ENCODE peak calls at places on chromosome X, in nine cellular contexts. One of them, this sample, is unnamed. For H3K36me3 and H3K4me1, the result is how much of the 10 kb centered on the place peaks cover.

GRCh38 chrX:46796574-46797191 is 37.8 kb upstream of the SLC9A7 start:
- DNase-seq in cardiac muscle cell: peak
- DNase-seq in gastrocnemius medialis: peak
- DNase-seq in colonic mucosa: peak
- DNase-seq in pancreas: peak
- DNase-seq in thoracic aorta: peak
- DNase-seq in sigmoid colon: peak
- DNase-seq in hepatocyte: peak
- DNase-seq in GM12878: no peak
- DNase-seq in this sample: peak

GRCh38 chrX:26597981-26598380 is 382.0 kb downstream of the MAGEB5 start:
- DNase-seq in sigmoid colon: no peak
- DNase-seq in pancreas: no peak
- DNase-seq in GM12878: no peak
- DNase-seq in hepatocyte: no peak
- DNase-seq in thoracic aorta: no peak
- DNase-seq in cardiac muscle cell: no peak
- DNase-seq in colonic mucosa: no peak
- DNase-seq in gastrocnemius medialis: no peak
- DNase-seq in this sample: no peak

GRCh38 chrX:155065035-155065734 is 5.8 kb downstream of the CMC4 start:
- DNase-seq in thoracic aorta: no peak
- DNase-seq in sigmoid colon: no peak
- DNase-seq in cardiac muscle cell: no peak
- DNase-seq in gastrocnemius medialis: no peak
- DNase-seq in hepatocyte: no peak
- DNase-seq in pancreas: no peak
- DNase-seq in colonic mucosa: no peak
- DNase-seq in GM12878: no peak
- DNase-seq in this sample: no peak

GRCh38 chrX:152038798-152039197 is 64.3 kb upstream of the GABRE start:
- DNase-seq in cardiac muscle cell: no peak
- DNase-seq in gastrocnemius medialis: no peak
- DNase-seq in sigmoid colon: no peak
- DNase-seq in GM12878: no peak
- DNase-seq in colonic mucosa: no peak
- DNase-seq in thoracic aorta: no peak
- DNase-seq in hepatocyte: no peak
- DNase-seq in pancreas: no peak
- DNase-seq in this sample: no peak

GRCh38 chrX:110045988-110046387 is 43.1 kb downstream of the TMEM164 start:
- DNase-seq in sigmoid colon: no peak
- DNase-seq in cardiac muscle cell: peak
- DNase-seq in thoracic aorta: no peak
- DNase-seq in GM12878: no peak
- DNase-seq in pancreas: no peak
- DNase-seq in hepatocyte: peak
- DNase-seq in gastrocnemius medialis: no peak
- DNase-seq in colonic mucosa: no peak
- DNase-seq in this sample: no peak

GRCh38 chrX:153638436-153639176 is 8.4 kb upstream of the DUSP9 start:
- DNase-seq in GM12878: no peak
- DNase-seq in colonic mucosa: no peak
- DNase-seq in gastrocnemius medialis: no peak
- DNase-seq in thoracic aorta: no peak
- DNase-seq in cardiac muscle cell: no peak
- DNase-seq in sigmoid colon: no peak
- DNase-seq in pancreas: no peak
- DNase-seq in hepatocyte: peak
- DNase-seq in this sample: no peak

GRCh38 chrX:145506225-145506624 is 258.9 kb downstream of the SPANXN1 start:
- DNase-seq in hepatocyte: no peak
- DNase-seq in pancreas: no peak
- DNase-seq in gastrocnemius medialis: no peak
- DNase-seq in thoracic aorta: no peak
- DNase-seq in cardiac muscle cell: no peak
- DNase-seq in colonic mucosa: no peak
- DNase-seq in sigmoid colon: no peak
- DNase-seq in GM12878: no peak
- DNase-seq in this sample: no peak

GRCh38 chrX:103248553-103248952 is 6.4 kb downstream of the TCEAL8 start:
- DNase-seq in GM12878: no peak
- DNase-seq in thoracic aorta: no peak
- DNase-seq in hepatocyte: no peak
- DNase-seq in cardiac muscle cell: peak
- DNase-seq in gastrocnemius medialis: no peak
- DNase-seq in sigmoid colon: no peak
- DNase-seq in colonic mucosa: no peak
- DNase-seq in pancreas: no peak
- DNase-seq in this sample: peak

GRCh38 chrX:45200741-45201234 is at the start of gene DIPK2B:
- DNase-seq in hepatocyte: no peak
- DNase-seq in gastrocnemius medialis: no peak
- DNase-seq in GM12878: no peak
- DNase-seq in sigmoid colon: no peak
- DNase-seq in cardiac muscle cell: no peak
- DNase-seq in colonic mucosa: no peak
- DNase-seq in pancreas: no peak
- DNase-seq in thoracic aorta: no peak
- DNase-seq in this sample: no peak

GRCh38 chrX:150854856-150855255 is 43.6 kb downstream of the CD99L2 start:
- DNase-seq in cardiac muscle cell: no peak
- DNase-seq in pancreas: no peak
- DNase-seq in gastrocnemius medialis: no peak
- DNase-seq in hepatocyte: no peak
- DNase-seq in GM12878: no peak
- DNase-seq in thoracic aorta: no peak
- DNase-seq in colonic mucosa: no peak
- DNase-seq in sigmoid colon: no peak
- DNase-seq in this sample: no peak

GRCh38 chrX:17812763-17813162 is 48.3 kb downstream of the RAI2 start:
- DNase-seq in pancreas: no peak
- DNase-seq in colonic mucosa: no peak
- DNase-seq in gastrocnemius medialis: no peak
- DNase-seq in cardiac muscle cell: peak
- DNase-seq in thoracic aorta: no peak
- DNase-seq in GM12878: no peak
- DNase-seq in sigmoid colon: no peak
- DNase-seq in hepatocyte: peak
- DNase-seq in this sample: no peak

GRCh38 chrX:37684426-37684825 is 1.2 kb upstream of the XK start:
- DNase-seq in sigmoid colon: no peak
- DNase-seq in pancreas: peak
- DNase-seq in cardiac muscle cell: peak
- DNase-seq in thoracic aorta: peak
- DNase-seq in hepatocyte: no peak
- DNase-seq in colonic mucosa: no peak
- DNase-seq in GM12878: no peak
- DNase-seq in gastrocnemius medialis: peak
- DNase-seq in this sample: no peak

GRCh38 chrX:21295246-21295820 is 78.9 kb upstream of the CNKSR2 start:
- DNase-seq in thoracic aorta: no peak
- DNase-seq in sigmoid colon: no peak
- DNase-seq in gastrocnemius medialis: no peak
- DNase-seq in cardiac muscle cell: no peak
- DNase-seq in GM12878: no peak
- DNase-seq in pancreas: no peak
- DNase-seq in colonic mucosa: no peak
- DNase-seq in hepatocyte: no peak
- DNase-seq in this sample: no peak

GRCh38 chrX:155880586-155881157 is 473 bp upstream of the VAMP7 start:
- DNase-seq in thoracic aorta: no peak
- DNase-seq in pancreas: no peak
- DNase-seq in colonic mucosa: no peak
- DNase-seq in cardiac muscle cell: peak
- DNase-seq in hepatocyte: peak
- DNase-seq in sigmoid colon: no peak
- DNase-seq in gastrocnemius medialis: no peak
- DNase-seq in GM12878: no peak
- DNase-seq in this sample: no peak

GRCh38 chrX:14420876-14421275 is 108.5 kb upstream of the GLRA2 start:
- DNase-seq in thoracic aorta: no peak
- DNase-seq in GM12878: no peak
- DNase-seq in cardiac muscle cell: no peak
- DNase-seq in gastrocnemius medialis: no peak
- DNase-seq in hepatocyte: peak
- DNase-seq in sigmoid colon: no peak
- DNase-seq in pancreas: no peak
- DNase-seq in colonic mucosa: no peak
- DNase-seq in this sample: no peak

GRCh38 chrX:147848009-147848408 is 63.7 kb upstream of the FMR1 start:
- DNase-seq in gastrocnemius medialis: no peak
- DNase-seq in hepatocyte: peak
- DNase-seq in cardiac muscle cell: no peak
- DNase-seq in colonic mucosa: no peak
- DNase-seq in GM12878: no peak
- DNase-seq in pancreas: no peak
- DNase-seq in sigmoid colon: no peak
- DNase-seq in thoracic aorta: no peak
- DNase-seq in this sample: no peak

DNA sequence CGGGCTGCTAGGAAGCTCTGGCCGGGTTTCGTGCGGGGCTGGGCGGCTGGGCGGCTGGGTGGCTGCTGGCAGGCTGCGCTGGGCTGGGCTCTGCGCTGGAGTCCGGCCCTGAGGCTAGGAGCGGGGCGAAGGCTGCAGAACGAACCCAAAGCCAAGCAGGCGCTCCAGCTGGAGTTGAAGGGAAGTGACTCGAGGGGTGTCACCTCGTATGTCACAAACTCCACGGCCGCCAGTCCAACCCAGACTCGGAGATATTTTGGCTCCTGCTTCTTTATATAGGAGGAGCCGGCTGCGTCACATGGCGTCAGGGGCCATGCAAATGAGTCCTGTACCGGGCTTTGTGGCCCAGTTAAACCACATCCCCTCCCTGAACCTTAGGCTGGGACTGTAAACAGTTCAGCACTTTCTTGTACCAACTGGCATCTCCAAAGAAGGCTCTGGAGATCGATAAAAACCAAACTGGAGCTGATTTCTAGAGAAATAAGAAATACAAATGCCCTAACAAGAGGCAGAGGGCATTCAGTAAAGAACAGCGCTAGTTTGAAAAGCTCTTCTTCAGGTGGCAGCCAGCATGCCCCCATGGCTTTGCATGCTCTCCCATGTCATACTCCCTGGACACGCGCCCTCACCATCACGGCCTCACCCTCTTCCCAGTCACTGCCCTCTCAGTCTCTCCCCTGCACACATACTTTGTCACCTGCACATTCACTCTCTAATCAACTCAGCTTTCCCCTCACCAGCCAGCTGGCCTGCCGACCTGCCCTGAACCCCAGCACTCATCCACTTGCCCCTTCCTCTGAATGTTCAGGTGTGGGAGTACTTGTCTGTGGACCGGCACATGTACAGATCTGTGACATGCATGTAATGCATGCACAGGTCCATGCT is 58.5 kb downstream of the TSC22D3 start:
- DNase-seq in thoracic aorta: peak
- DNase-seq in hepatocyte: peak
- DNase-seq in pancreas: peak
- DNase-seq in colonic mucosa: peak
- DNase-seq in GM12878: peak
- DNase-seq in gastrocnemius medialis: peak
- DNase-seq in cardiac muscle cell: peak
- DNase-seq in sigmoid colon: peak
- DNase-seq in this sample: peak
- H3K27ac ChIP-seq in thoracic aorta: peak
- H3K27ac ChIP-seq in hepatocyte: peak
- H3K27ac ChIP-seq in pancreas: peak
- H3K27ac ChIP-seq in colonic mucosa: peak
- H3K27ac ChIP-seq in GM12878: peak
- H3K27ac ChIP-seq in gastrocnemius medialis: peak
- H3K27ac ChIP-seq in cardiac muscle cell: peak
- H3K27ac ChIP-seq in sigmoid colon: peak
- H3K27ac ChIP-seq in this sample: peak

GRCh38 chrX:53558646-53559045 is 124.5 kb upstream of the HSD17B10 start:
- DNase-seq in thoracic aorta: no peak
- DNase-seq in cardiac muscle cell: no peak
- DNase-seq in sigmoid colon: no peak
- DNase-seq in pancreas: no peak
- DNase-seq in colonic mucosa: no peak
- DNase-seq in GM12878: no peak
- DNase-seq in gastrocnemius medialis: no peak
- DNase-seq in hepatocyte: no peak
- DNase-seq in this sample: no peak
- H3K36me3 ChIP-seq in thoracic aorta: half or more
- H3K36me3 ChIP-seq in cardiac muscle cell: under half
- H3K36me3 ChIP-seq in sigmoid colon: half or more
- H3K36me3 ChIP-seq in pancreas: under half
- H3K36me3 ChIP-seq in colonic mucosa: under half
- H3K36me3 ChIP-seq in GM12878: under half
- H3K36me3 ChIP-seq in gastrocnemius medialis: half or more
- H3K36me3 ChIP-seq in hepatocyte: under half
- H3K36me3 ChIP-seq in this sample: under half

DNA sequence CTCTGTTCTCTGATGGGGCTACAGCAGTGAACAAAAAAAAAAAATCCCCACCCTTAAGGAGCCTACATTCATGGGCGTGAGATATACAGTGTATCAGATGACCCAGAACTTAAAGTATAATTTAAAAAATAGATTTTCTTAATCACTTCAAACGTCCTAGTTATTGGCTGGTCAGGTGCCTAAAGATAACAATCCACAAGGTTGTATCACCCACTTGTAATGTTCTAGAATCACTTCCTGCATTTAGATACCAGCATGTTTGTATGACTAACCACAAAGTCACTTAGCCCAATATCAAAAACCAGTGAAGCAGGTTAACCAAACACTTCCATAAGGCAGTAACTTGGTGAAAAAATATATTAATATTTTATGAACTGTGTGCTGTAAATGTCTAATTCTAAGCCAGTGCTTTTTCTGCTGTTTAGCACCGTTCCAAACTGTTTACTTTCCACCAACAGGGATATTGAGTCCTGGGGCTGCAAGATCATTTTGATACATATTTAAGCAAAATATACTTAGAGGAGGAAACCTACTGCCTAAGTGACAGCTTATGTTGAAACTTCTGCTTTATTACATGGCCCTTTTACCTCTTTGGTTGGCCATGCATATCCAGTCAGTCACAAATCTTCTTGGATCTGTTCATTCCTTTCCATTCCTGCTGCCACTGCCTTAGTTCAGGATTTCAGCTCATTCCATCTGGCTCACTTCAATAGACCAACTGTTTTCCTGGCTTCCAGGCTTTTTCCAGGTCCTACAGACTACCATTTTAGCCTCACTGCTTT is 43.3 kb downstream of the CD40LG start:
- DNase-seq in thoracic aorta: no peak
- DNase-seq in pancreas: no peak
- DNase-seq in sigmoid colon: no peak
- DNase-seq in cardiac muscle cell: no peak
- DNase-seq in hepatocyte: no peak
- DNase-seq in gastrocnemius medialis: no peak
- DNase-seq in GM12878: no peak
- DNase-seq in colonic mucosa: no peak
- DNase-seq in this sample: peak
- H3K4me1 ChIP-seq in thoracic aorta: under half
- H3K4me1 ChIP-seq in pancreas: under half
- H3K4me1 ChIP-seq in sigmoid colon: under half
- H3K4me1 ChIP-seq in cardiac muscle cell: under half
- H3K4me1 ChIP-seq in hepatocyte: under half
- H3K4me1 ChIP-seq in gastrocnemius medialis: under half
- H3K4me1 ChIP-seq in GM12878: under half
- H3K4me1 ChIP-seq in colonic mucosa: under half
- H3K4me1 ChIP-seq in this sample: half or more

GRCh38 chrX:70476166-70476933 is 31.7 kb downstream of the DLG3 start:
- DNase-seq in hepatocyte: no peak
- DNase-seq in gastrocnemius medialis: no peak
- DNase-seq in pancreas: no peak
- DNase-seq in GM12878: no peak
- DNase-seq in thoracic aorta: no peak
- DNase-seq in sigmoid colon: no peak
- DNase-seq in cardiac muscle cell: no peak
- DNase-seq in colonic mucosa: no peak
- DNase-seq in this sample: no peak
- H3K27ac ChIP-seq in hepatocyte: peak
- H3K27ac ChIP-seq in gastrocnemius medialis: no peak
- H3K27ac ChIP-seq in pancreas: peak
- H3K27ac ChIP-seq in GM12878: no peak
- H3K27ac ChIP-seq in thoracic aorta: peak
- H3K27ac ChIP-seq in sigmoid colon: peak
- H3K27ac ChIP-seq in cardiac muscle cell: peak
- H3K27ac ChIP-seq in colonic mucosa: peak
- H3K27ac ChIP-seq in this sample: no peak

This sample was measured in naive thymus-derived CD4-positive, alpha-beta T cell.